ENCODE peak calls at places on chromosome 9, in eight cellular contexts. One of them, this sample, is unnamed.

GRCh38 chr9:106936680-106937079 is 73.7 kb downstream of the ZNF462 start:
- DNase-seq in osteocyte: no peak
- DNase-seq in HFFc6: no peak
- DNase-seq in foreskin fibroblast: no peak
- DNase-seq in chondrocyte: no peak
- DNase-seq in IMR-90: no peak
- DNase-seq in left ventricle myocardium inferior: no peak
- DNase-seq in psoas muscle: no peak
- DNase-seq in this sample: no peak

GRCh38 chr9:33446507-33447403 is 638 bp downstream of the AQP3 start:
- DNase-seq in osteocyte: no peak
- DNase-seq in HFFc6: peak; percentile 19
- DNase-seq in foreskin fibroblast: peak; percentile 71
- DNase-seq in chondrocyte: no peak
- DNase-seq in IMR-90: peak; percentile 72
- DNase-seq in left ventricle myocardium inferior: peak; percentile 33
- DNase-seq in psoas muscle: no peak
- DNase-seq in this sample: peak; percentile 91

GRCh38 chr9:31089822-31090221 is 1294.6 kb upstream of the ACO1 start:
- DNase-seq in osteocyte: no peak
- DNase-seq in HFFc6: no peak
- DNase-seq in foreskin fibroblast: no peak
- DNase-seq in chondrocyte: no peak
- DNase-seq in IMR-90: peak; percentile 0
- DNase-seq in left ventricle myocardium inferior: no peak
- DNase-seq in psoas muscle: no peak
- DNase-seq in this sample: no peak

GRCh38 chr9:33135086-33135958 is 31.8 kb downstream of the B4GALT1 start:
- DNase-seq in osteocyte: no peak
- DNase-seq in HFFc6: no peak
- DNase-seq in foreskin fibroblast: peak; percentile 39
- DNase-seq in chondrocyte: no peak
- DNase-seq in IMR-90: peak; percentile 49
- DNase-seq in left ventricle myocardium inferior: no peak
- DNase-seq in psoas muscle: peak; percentile 51
- DNase-seq in this sample: no peak

GRCh38 chr9:14343948-14344547 is 30.1 kb upstream of the NFIB start:
- DNase-seq in osteocyte: no peak
- DNase-seq in HFFc6: no peak
- DNase-seq in foreskin fibroblast: no peak
- DNase-seq in chondrocyte: no peak
- DNase-seq in IMR-90: no peak
- DNase-seq in left ventricle myocardium inferior: peak; percentile 60
- DNase-seq in psoas muscle: peak; percentile 75
- DNase-seq in this sample: no peak

GRCh38 chr9:71663216-71663615 is 105.1 kb downstream of the CEMIP2 start:
- DNase-seq in osteocyte: no peak
- DNase-seq in HFFc6: no peak
- DNase-seq in foreskin fibroblast: peak; percentile 6
- DNase-seq in chondrocyte: no peak
- DNase-seq in IMR-90: no peak
- DNase-seq in left ventricle myocardium inferior: no peak
- DNase-seq in psoas muscle: no peak
- DNase-seq in this sample: no peak

GRCh38 chr9:134638503-134639090 is 3.0 kb upstream of the COL5A1 start:
- DNase-seq in osteocyte: no peak
- DNase-seq in HFFc6: no peak
- DNase-seq in foreskin fibroblast: no peak
- DNase-seq in chondrocyte: no peak
- DNase-seq in IMR-90: no peak
- DNase-seq in left ventricle myocardium inferior: no peak
- DNase-seq in psoas muscle: peak; percentile 42
- DNase-seq in this sample: no peak

GRCh38 chr9:26656003-26656940 is 236.3 kb downstream of the CAAP1 start:
- DNase-seq in osteocyte: no peak
- DNase-seq in HFFc6: peak; percentile 17
- DNase-seq in foreskin fibroblast: no peak
- DNase-seq in chondrocyte: no peak
- DNase-seq in IMR-90: peak; percentile 15
- DNase-seq in left ventricle myocardium inferior: no peak
- DNase-seq in psoas muscle: no peak
- DNase-seq in this sample: no peak

GRCh38 chr9:90783552-90783951 is 18.1 kb upstream of the SYK start:
- DNase-seq in osteocyte: no peak
- DNase-seq in HFFc6: no peak
- DNase-seq in foreskin fibroblast: no peak
- DNase-seq in chondrocyte: no peak
- DNase-seq in IMR-90: no peak
- DNase-seq in left ventricle myocardium inferior: no peak
- DNase-seq in psoas muscle: no peak
- DNase-seq in this sample: no peak

GRCh38 chr9:13027834-13028233 is 251.7 kb downstream of the MPDZ start:
- DNase-seq in osteocyte: no peak
- DNase-seq in HFFc6: no peak
- DNase-seq in foreskin fibroblast: peak; percentile 19
- DNase-seq in chondrocyte: no peak
- DNase-seq in IMR-90: no peak
- DNase-seq in left ventricle myocardium inferior: no peak
- DNase-seq in psoas muscle: no peak
- DNase-seq in this sample: no peak

GRCh38 chr9:92724528-92725265 is 39.9 kb downstream of the BICD2 start:
- DNase-seq in osteocyte: peak; percentile 73
- DNase-seq in HFFc6: no peak
- DNase-seq in foreskin fibroblast: no peak
- DNase-seq in chondrocyte: no peak
- DNase-seq in IMR-90: no peak
- DNase-seq in left ventricle myocardium inferior: no peak
- DNase-seq in psoas muscle: no peak
- DNase-seq in this sample: no peak

GRCh38 chr9:117821943-117822342 is 117.7 kb downstream of the TLR4 start:
- DNase-seq in osteocyte: no peak
- DNase-seq in HFFc6: no peak
- DNase-seq in foreskin fibroblast: no peak
- DNase-seq in chondrocyte: no peak
- DNase-seq in IMR-90: no peak
- DNase-seq in left ventricle myocardium inferior: no peak
- DNase-seq in psoas muscle: no peak
- DNase-seq in this sample: no peak

GRCh38 chr9:133763272-133764183 is 25.4 kb upstream of the SARDH start:
- DNase-seq in osteocyte: peak; percentile 82
- DNase-seq in HFFc6: peak; percentile 35
- DNase-seq in foreskin fibroblast: peak; percentile 33
- DNase-seq in chondrocyte: no peak
- DNase-seq in IMR-90: peak; percentile 66
- DNase-seq in left ventricle myocardium inferior: no peak
- DNase-seq in psoas muscle: no peak
- DNase-seq in this sample: peak; percentile 35

GRCh38 chr9:91138760-91139159 is 223.0 kb downstream of the AUH start:
- DNase-seq in osteocyte: no peak
- DNase-seq in HFFc6: peak; percentile 84
- DNase-seq in foreskin fibroblast: peak; percentile 86
- DNase-seq in chondrocyte: no peak
- DNase-seq in IMR-90: peak; percentile 93
- DNase-seq in left ventricle myocardium inferior: no peak
- DNase-seq in psoas muscle: no peak
- DNase-seq in this sample: no peak

GRCh38 chr9:34589656-34590375 is at the start of gene CNTFR:
- DNase-seq in osteocyte: no peak
- DNase-seq in HFFc6: no peak
- DNase-seq in foreskin fibroblast: no peak
- DNase-seq in chondrocyte: no peak
- DNase-seq in IMR-90: no peak
- DNase-seq in left ventricle myocardium inferior: peak; percentile 47
- DNase-seq in psoas muscle: peak; percentile 88
- DNase-seq in this sample: no peak

GRCh38 chr9:133282454-133283238 is 7.6 kb upstream of the ABO start:
- DNase-seq in osteocyte: peak; percentile 32
- DNase-seq in HFFc6: no peak
- DNase-seq in foreskin fibroblast: no peak
- DNase-seq in chondrocyte: no peak
- DNase-seq in IMR-90: no peak
- DNase-seq in left ventricle myocardium inferior: no peak
- DNase-seq in psoas muscle: no peak
- DNase-seq in this sample: no peak

GRCh38 chr9:96344458-96345180 is 38.9 kb downstream of the SLC35D2 start:
- DNase-seq in osteocyte: no peak
- DNase-seq in HFFc6: peak; percentile 85
- DNase-seq in foreskin fibroblast: peak; percentile 94
- DNase-seq in chondrocyte: no peak
- DNase-seq in IMR-90: peak; percentile 95
- DNase-seq in left ventricle myocardium inferior: peak; percentile 19
- DNase-seq in psoas muscle: no peak
- DNase-seq in this sample: no peak

GRCh38 chr9:134193912-134194535 is 29.7 kb upstream of the RNU6ATAC start:
- DNase-seq in osteocyte: no peak
- DNase-seq in HFFc6: no peak
- DNase-seq in foreskin fibroblast: no peak
- DNase-seq in chondrocyte: peak; percentile 63
- DNase-seq in IMR-90: no peak
- DNase-seq in left ventricle myocardium inferior: no peak
- DNase-seq in psoas muscle: no peak
- DNase-seq in this sample: peak; percentile 29

GRCh38 chr9:100082786-100083185 is 16.0 kb downstream of the ERP44 start:
- DNase-seq in osteocyte: no peak
- DNase-seq in HFFc6: no peak
- DNase-seq in foreskin fibroblast: peak; percentile 19
- DNase-seq in chondrocyte: no peak
- DNase-seq in IMR-90: peak; percentile 70
- DNase-seq in left ventricle myocardium inferior: no peak
- DNase-seq in psoas muscle: no peak
- DNase-seq in this sample: no peak

GRCh38 chr9:17936365-17936764 is 357.5 kb downstream of the SH3GL2 start:
- DNase-seq in osteocyte: no peak
- DNase-seq in HFFc6: no peak
- DNase-seq in foreskin fibroblast: no peak
- DNase-seq in chondrocyte: no peak
- DNase-seq in IMR-90: no peak
- DNase-seq in left ventricle myocardium inferior: no peak
- DNase-seq in psoas muscle: no peak
- DNase-seq in this sample: no peak

DNA sequence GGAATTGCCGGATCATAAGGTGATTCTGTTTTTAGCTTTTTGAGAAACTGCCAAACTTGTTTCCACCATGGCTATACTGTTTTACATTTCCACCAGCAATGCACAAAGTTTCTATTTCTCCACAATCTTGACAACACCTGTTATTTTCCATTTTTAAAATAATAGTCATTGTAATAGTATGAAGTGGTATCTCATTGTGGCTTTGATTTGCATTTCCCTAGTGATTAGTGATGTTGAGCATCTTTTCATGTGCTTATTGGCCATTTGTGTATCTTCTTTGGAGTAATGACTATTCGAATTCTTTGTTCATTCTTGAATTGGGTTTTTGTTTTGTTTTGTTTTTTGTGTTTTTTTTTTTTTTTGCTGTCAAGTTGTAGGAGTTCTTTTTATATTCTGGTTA is 4.9 kb downstream of the GARNL3 start:
- DNase-seq in osteocyte: no peak
- DNase-seq in HFFc6: no peak
- DNase-seq in foreskin fibroblast: no peak
- DNase-seq in chondrocyte: no peak
- DNase-seq in IMR-90: no peak
- DNase-seq in left ventricle myocardium inferior: no peak
- DNase-seq in psoas muscle: no peak
- DNase-seq in this sample: no peak
- TF ChIP-seq CTCF in osteocyte: no peak
- TF ChIP-seq CTCF in HFFc6: no peak
- TF ChIP-seq CTCF in foreskin fibroblast: no peak
- TF ChIP-seq CTCF in chondrocyte: no peak
- TF ChIP-seq CTCF in IMR-90: no peak
- TF ChIP-seq CTCF in left ventricle myocardium inferior: no peak
- TF ChIP-seq CTCF in psoas muscle: no peak
- TF ChIP-seq CTCF in this sample: no peak

DNA sequence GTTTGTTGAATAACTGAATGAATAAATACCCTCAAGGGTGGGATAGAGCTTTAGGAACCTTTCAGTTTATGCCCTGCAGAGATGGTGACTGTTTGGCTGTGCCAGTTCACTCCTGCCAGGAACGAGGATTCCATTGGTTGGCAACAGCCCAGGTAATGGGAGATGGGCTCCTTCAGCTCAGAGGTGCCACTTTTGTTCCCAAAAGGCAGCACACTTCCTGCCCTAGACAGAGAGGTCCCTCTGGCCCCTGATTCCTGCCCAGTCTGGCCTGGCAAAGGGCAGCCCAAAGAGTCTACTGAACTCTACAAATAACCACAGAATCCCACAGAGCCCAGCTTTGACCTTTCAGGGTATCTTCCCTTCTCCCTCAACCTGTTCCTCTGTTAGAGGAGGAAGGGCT is 1.6 kb downstream of the C9orf152 start:
- DNase-seq in osteocyte: no peak
- DNase-seq in HFFc6: no peak
- DNase-seq in foreskin fibroblast: no peak
- DNase-seq in chondrocyte: no peak
- DNase-seq in IMR-90: no peak
- DNase-seq in left ventricle myocardium inferior: no peak
- DNase-seq in psoas muscle: no peak
- DNase-seq in this sample: no peak
- TF ChIP-seq CTCF in osteocyte: no peak
- TF ChIP-seq CTCF in HFFc6: no peak
- TF ChIP-seq CTCF in foreskin fibroblast: no peak
- TF ChIP-seq CTCF in chondrocyte: no peak
- TF ChIP-seq CTCF in IMR-90: no peak
- TF ChIP-seq CTCF in left ventricle myocardium inferior: no peak
- TF ChIP-seq CTCF in psoas muscle: no peak
- TF ChIP-seq CTCF in this sample: no peak

DNA sequence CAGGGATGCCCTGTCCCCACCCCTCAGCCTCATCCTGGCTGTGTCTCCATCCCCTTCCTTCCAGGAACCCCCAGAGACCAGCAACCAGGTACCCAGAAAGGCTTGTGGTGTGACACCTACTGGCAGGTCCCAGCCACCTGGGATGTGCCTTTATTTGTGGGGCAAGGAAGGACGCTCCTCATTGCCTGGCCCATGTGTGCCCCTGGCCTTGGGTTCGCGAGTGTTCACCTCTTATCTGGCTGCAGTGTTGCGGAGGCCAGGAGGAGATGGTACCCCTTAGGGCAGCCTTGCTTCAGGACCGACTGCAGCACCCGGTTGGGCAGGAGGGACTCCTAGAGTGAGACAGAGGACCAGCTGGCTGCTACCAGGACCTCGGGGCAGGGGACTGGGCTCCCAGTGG is 8.8 kb downstream of the C9orf50 start:
- DNase-seq in osteocyte: no peak
- DNase-seq in HFFc6: no peak
- DNase-seq in foreskin fibroblast: no peak
- DNase-seq in chondrocyte: no peak
- DNase-seq in IMR-90: no peak
- DNase-seq in left ventricle myocardium inferior: no peak
- DNase-seq in psoas muscle: no peak
- DNase-seq in this sample: peak; percentile 59
- TF ChIP-seq CTCF in osteocyte: no peak
- TF ChIP-seq CTCF in HFFc6: peak; percentile 26
- TF ChIP-seq CTCF in foreskin fibroblast: no peak
- TF ChIP-seq CTCF in chondrocyte: no peak
- TF ChIP-seq CTCF in IMR-90: no peak
- TF ChIP-seq CTCF in left ventricle myocardium inferior: no peak
- TF ChIP-seq CTCF in psoas muscle: no peak
- TF ChIP-seq CTCF in this sample: no peak

DNA sequence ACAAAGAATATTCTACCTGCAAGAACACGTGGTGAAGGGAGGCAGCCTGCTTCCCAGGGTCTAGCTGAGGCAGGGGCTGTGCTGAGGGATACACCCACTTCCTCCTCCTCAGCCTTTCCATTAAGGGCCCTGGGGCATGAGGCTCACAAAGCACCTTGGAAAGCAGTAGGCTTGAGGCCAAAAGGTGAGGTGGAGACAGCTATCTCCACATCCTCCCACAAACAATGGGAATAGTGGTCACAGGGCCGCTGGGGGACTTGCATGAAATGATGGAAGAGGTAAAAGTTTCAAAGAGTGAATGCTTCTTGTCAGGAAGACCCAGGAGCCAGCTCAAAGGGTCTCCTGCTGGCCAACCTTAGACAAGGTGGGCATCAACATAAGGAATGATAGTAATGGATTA is 207.9 kb downstream of the CDK5RAP2 start:
- DNase-seq in osteocyte: no peak
- DNase-seq in HFFc6: no peak
- DNase-seq in foreskin fibroblast: no peak
- DNase-seq in chondrocyte: no peak
- DNase-seq in IMR-90: no peak
- DNase-seq in left ventricle myocardium inferior: no peak
- DNase-seq in psoas muscle: no peak
- DNase-seq in this sample: no peak
- TF ChIP-seq CTCF in osteocyte: no peak
- TF ChIP-seq CTCF in HFFc6: no peak
- TF ChIP-seq CTCF in foreskin fibroblast: no peak
- TF ChIP-seq CTCF in chondrocyte: no peak
- TF ChIP-seq CTCF in IMR-90: no peak
- TF ChIP-seq CTCF in left ventricle myocardium inferior: no peak
- TF ChIP-seq CTCF in psoas muscle: no peak
- TF ChIP-seq CTCF in this sample: no peak